ENCODE peak calls at places on chromosome 14, in six cellular contexts. P is IMR-90, K is mesendoderm, A is H9, B is neuronal stem cell, I is H1. V is an unnamed sample.

GRCh38 chr14:71651228-71651627 is 281.0 kb upstream of the RGS6 start:
- DNase-seq in P (peak), K (no peak), A (no peak), B (no peak), I (no peak), V (peak)

GRCh38 chr14:37595809-37596595 is 573 bp downstream of the TTC6 start:
- DNase-seq in P (peak), K (peak), A (peak), B (peak), I (no peak), V (peak)

GRCh38 chr14:95741051-95741490 is 27.1 kb upstream of the TCL1A start:
- DNase-seq in P (no peak), K (no peak), A (no peak), B (no peak), I (no peak), V (no peak)

GRCh38 chr14:59187802-59188460 is 536 bp upstream of the DAAM1 start:
- DNase-seq in P (no peak), K (peak), A (no peak), B (no peak), I (no peak), V (no peak)

GRCh38 chr14:94601961-94602391 is 10.2 kb upstream of the SERPINA3 start:
- DNase-seq in P (peak), K (peak), A (peak), B (no peak), I (no peak), V (peak)

GRCh38 chr14:32625211-32625610 is 296.1 kb downstream of the AKAP6 start:
- DNase-seq in P (no peak), K (no peak), A (no peak), B (no peak), I (no peak), V (no peak)

GRCh38 chr14:81298122-81298521 is 77.4 kb upstream of the GTF2A1 start:
- DNase-seq in P (no peak), K (peak), A (no peak), B (no peak), I (no peak), V (no peak)

GRCh38 chr14:21428930-21429329 is 27.0 kb downstream of the CHD8 start:
- DNase-seq in P (no peak), K (no peak), A (no peak), B (no peak), I (no peak), V (no peak)

GRCh38 chr14:68975667-68976066 is 3.4 kb downstream of the ACTN1 start:
- DNase-seq in P (peak), K (no peak), A (no peak), B (no peak), I (no peak), V (peak)
- H3K4me2 ChIP-seq in P (peak), K (no peak), A (no peak), B (no peak), I (no peak), V (peak)

GRCh38 chr14:27026097-27026496 is 428.3 kb upstream of the NOVA1 start:
- DNase-seq in P (no peak), K (no peak), A (no peak), B (no peak), I (no peak), V (no peak)
- H2BK120ac ChIP-seq in P (no peak), K (no peak), A (no peak), B (no peak), I (no peak), V (no peak)

GRCh38 chr14:74249433-74250375 is 10.5 kb downstream of the VSX2 start:
- DNase-seq in P (no peak), K (no peak), A (no peak), B (no peak), I (no peak), V (no peak)

GRCh38 chr14:74246561-74246960 is 7.3 kb downstream of the VSX2 start:
- DNase-seq in P (no peak), K (no peak), A (no peak), B (no peak), I (no peak), V (no peak)

GRCh38 chr14:74248036-74248435 is 8.8 kb downstream of the VSX2 start:
- DNase-seq in P (no peak), K (no peak), A (no peak), B (no peak), I (no peak), V (no peak)

GRCh38 chr14:74255281-74255680 is 16.0 kb downstream of the VSX2 start:
- DNase-seq in P (no peak), K (no peak), A (no peak), B (no peak), I (no peak), V (no peak)

DNA sequence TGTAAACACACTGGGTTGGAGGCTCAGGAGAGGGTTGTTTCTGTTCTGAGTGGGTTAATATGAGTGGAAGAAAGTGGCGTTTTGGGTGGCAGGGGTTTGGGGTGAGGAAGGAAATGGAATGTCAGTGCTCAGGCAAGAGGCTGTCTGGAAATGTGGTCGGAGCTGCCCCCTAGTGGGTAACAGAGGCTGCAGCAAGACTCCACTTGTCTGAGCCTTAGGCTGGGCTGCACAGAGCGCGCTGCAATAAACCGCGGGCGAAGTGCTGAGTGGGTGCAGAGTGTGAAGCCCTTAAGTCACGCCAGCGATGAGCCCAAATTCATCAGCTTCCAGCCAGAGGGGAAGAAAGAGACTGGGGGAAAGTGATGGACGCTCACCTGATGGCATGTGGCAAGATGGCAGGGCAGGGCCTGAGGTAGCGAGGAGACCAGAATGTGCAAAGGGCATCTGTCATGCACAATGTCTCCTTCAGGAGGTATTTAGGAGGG is 12.3 kb downstream of the VSX2 start:
- DNase-seq in P (peak), K (peak), A (peak), B (no peak), I (peak), V (peak)
- H3K4me2 ChIP-seq in P (peak), K (no peak), A (peak), B (no peak), I (peak), V (no peak)

DNA sequence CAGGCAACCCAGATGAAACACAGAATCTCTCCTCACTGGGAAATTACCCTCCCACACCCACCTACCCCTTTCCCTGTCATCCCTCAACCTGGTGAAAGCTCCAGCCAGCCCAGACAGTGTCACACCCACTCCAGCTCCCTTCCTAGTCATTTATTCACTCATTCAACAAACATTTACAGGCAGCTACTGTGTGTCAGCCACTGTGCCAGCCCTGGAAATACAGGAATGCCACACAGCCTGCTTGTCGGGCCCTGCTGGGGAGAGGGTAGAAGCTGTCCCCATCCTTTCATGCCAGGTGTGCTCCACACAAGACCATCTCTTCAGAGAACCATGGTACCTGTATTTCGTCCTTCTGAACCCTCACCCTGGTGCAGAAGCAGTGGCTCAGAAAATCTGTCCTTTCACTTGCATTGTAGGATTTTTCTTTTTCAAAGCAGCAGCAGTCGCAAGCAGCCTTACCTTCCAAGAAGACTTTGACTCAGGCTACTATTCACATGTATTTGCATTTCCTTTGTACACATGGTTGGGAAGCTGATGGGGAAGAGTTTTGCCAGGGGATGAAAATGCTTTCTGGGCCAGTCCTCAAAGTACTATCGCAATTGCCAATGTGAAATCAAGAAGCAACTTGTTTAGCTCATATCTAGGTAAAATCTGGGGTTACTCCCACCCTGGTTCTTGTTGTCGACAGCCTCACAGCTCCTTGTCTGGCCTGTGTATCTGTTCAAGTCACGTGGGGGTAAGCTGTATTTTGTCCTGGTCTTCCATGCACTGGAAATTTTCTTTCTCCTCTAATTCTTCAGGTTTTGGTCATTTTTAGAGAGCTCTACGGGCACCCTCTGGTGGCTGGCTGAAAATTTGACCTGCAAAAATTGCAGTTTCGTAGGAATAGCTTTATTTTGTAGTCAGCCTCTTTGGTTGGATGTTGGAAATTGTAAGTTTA is 147.4 kb upstream of the EGLN3 start:
- DNase-seq in P (peak), K (peak), A (no peak), B (no peak), I (no peak), V (peak)
- H2BK120ac ChIP-seq in P (no peak), K (no peak), A (no peak), B (no peak), I (no peak), V (no peak)

DNA sequence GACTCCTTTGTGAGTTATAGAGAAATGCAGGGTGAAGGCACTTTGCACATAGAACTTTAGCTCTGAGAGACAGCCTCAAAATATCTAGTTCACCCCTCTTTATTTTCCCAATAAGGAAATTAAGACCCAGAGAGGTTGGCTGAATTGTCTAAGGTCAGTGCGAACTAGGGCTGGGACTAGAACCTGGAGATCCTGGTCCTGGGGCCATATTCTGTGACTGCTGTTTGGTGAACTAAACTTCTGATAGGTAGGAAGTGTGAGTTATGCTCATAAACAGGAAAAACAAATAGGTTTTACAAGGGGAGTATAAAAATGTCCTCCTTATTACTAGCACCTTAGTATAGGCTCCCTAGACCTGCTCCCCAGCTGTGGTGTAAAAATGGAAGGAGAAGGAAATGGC is 53.9 kb downstream of the DAD1 start:
- DNase-seq in P (no peak), K (no peak), A (no peak), B (no peak), I (no peak), V (no peak)
- H3K4me2 ChIP-seq in P (no peak), K (no peak), A (no peak), B (no peak), I (no peak), V (no peak)

DNA sequence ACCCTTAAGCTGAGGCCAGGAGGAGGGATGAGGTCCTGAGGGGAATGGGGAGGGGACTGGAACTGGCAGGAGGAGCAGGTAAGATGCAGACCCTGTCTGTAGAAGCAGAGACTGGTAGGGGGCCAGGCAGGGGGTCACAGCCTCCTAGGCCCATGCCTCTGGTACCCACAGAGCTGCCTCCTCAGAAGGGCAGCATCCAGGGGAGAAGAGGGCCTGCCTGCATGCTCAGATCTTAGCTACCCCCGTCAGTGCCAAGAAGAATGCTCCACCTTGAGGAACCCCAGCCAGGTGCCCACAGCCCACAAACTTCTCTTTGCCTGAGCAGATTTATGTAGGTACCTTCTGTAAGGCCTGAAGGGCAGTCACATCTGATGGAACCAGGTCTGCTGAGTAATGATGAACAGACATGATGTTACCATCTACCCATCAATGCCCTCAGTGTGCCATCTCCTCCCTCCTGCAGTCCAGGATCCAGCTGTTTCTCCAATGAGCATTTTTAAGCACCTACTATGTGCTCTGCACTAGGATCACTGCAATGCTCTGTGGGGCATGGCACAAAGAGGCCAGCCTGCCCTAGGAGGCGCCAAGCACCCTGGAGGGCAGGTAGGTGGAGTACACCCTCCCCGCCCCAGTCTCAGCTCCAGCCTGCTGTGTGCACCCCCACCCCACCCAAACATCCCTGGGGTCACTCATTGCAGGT is 24.8 kb upstream of the ZFP36L1 start:
- DNase-seq in P (no peak), K (no peak), A (no peak), B (no peak), I (no peak), V (no peak)
- H2BK120ac ChIP-seq in P (no peak), K (no peak), A (no peak), B (no peak), I (no peak), V (no peak)

V was measured in mesenchymal stem cell.